ENCODE peak calls at places on chromosomes 2 and 18, in eight cellular contexts. Z is esophagus squamous epithelium, M is stomach, B is sigmoid colon, C is A549, J is endothelial cell of umbilical vein, U is prostate gland, T is HCT116. S is an unnamed sample.

GRCh38 chr2:186540971-186541370 is 48.9 kb upstream of the ITGAV start:
- DNase-seq in Z (no peak), M (no peak), B (no peak), C (no peak), J (no peak), U (no peak), T (no peak), S (no peak)

GRCh38 chr2:72207334-72207733 is 59.7 kb upstream of the CYP26B1 start:
- DNase-seq in Z (no peak), M (no peak), B (no peak), C (no peak), J (no peak), U (no peak), T (no peak), S (no peak)

GRCh38 chr2:120278901-120279300 is 26.2 kb downstream of the RALB start:
- DNase-seq in Z (no peak), M (no peak), B (no peak), C (no peak), J (no peak), U (no peak), T (no peak), S (no peak)

GRCh38 chr2:149768320-149768799 is 180.8 kb upstream of the MMADHC start:
- DNase-seq in Z (no peak), M (no peak), B (no peak), C (no peak), J (peak), U (no peak), T (no peak), S (no peak)

GRCh38 chr2:212311807-212312404 is 226.7 kb downstream of the ERBB4 start:
- DNase-seq in Z (no peak), M (no peak), B (no peak), C (no peak), J (no peak), U (no peak), T (no peak), S (no peak)

GRCh38 chr2:234334146-234334545 is 162.7 kb downstream of the ARL4C start:
- DNase-seq in Z (no peak), M (no peak), B (no peak), C (no peak), J (no peak), U (no peak), T (no peak), S (no peak)

GRCh38 chr18:45793295-45793965 is 32.0 kb upstream of the SIGLEC15 start:
- DNase-seq in Z (no peak), M (no peak), B (no peak), C (peak), J (no peak), U (peak), T (peak), S (no peak)

GRCh38 chr2:212794471-212794870 is 255.9 kb upstream of the ERBB4 start:
- DNase-seq in Z (no peak), M (no peak), B (no peak), C (no peak), J (no peak), U (no peak), T (no peak), S (no peak)

GRCh38 chr2:187547353-187547979 is 6.8 kb downstream of the TFPI start:
- DNase-seq in Z (no peak), M (no peak), B (peak), C (peak), J (peak), U (no peak), T (peak), S (peak)

DNA sequence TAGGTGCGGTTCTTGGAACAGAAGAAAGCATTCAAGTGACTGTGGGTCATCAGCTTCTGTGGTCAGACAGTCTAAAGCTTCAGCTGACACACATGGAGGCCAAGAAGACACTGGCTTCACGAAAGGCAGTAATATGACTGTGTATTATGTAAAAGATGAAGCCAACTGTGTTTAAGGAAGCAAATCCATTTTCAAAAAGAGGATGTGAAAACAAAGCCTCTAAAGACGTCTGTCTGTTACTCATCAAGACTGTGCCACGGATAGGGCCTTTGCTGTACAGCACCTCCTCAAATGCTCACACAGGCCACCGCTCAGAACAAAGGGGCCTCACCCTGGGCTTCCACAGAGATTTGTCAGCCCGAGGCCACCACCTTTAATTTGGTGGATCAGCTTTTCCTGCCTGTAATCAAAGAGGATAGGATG is 21.1 kb upstream of the TMEM163 start:
- DNase-seq in Z (no peak), M (no peak), B (no peak), C (no peak), J (no peak), U (no peak), T (no peak), S (no peak)
- TF ChIP-seq POLR2A in Z (no peak), M (no peak), B (no peak), C (no peak), J (no peak), U (no peak), T (no peak), S (no peak)

GRCh38 chr2:54454922-54455583 is 1.1 kb upstream of the SPTBN1 start:
- DNase-seq in Z (no peak), M (no peak), B (peak), C (no peak), J (peak), U (peak), T (no peak), S (peak)

GRCh38 chr2:54456526-54457325 is 599 bp downstream of the SPTBN1 start:
- DNase-seq in Z (no peak), M (no peak), B (peak), C (peak), J (peak), U (no peak), T (no peak), S (peak)

GRCh38 chr2:54457326-54458023 is 1.3 kb downstream of the SPTBN1 start:
- DNase-seq in Z (no peak), M (peak), B (peak), C (peak), J (peak), U (no peak), T (no peak), S (peak)

GRCh38 chr2:54454548-54454921 is 1.6 kb upstream of the SPTBN1 start:
- DNase-seq in Z (no peak), M (no peak), B (no peak), C (no peak), J (no peak), U (no peak), T (no peak), S (no peak)

DNA sequence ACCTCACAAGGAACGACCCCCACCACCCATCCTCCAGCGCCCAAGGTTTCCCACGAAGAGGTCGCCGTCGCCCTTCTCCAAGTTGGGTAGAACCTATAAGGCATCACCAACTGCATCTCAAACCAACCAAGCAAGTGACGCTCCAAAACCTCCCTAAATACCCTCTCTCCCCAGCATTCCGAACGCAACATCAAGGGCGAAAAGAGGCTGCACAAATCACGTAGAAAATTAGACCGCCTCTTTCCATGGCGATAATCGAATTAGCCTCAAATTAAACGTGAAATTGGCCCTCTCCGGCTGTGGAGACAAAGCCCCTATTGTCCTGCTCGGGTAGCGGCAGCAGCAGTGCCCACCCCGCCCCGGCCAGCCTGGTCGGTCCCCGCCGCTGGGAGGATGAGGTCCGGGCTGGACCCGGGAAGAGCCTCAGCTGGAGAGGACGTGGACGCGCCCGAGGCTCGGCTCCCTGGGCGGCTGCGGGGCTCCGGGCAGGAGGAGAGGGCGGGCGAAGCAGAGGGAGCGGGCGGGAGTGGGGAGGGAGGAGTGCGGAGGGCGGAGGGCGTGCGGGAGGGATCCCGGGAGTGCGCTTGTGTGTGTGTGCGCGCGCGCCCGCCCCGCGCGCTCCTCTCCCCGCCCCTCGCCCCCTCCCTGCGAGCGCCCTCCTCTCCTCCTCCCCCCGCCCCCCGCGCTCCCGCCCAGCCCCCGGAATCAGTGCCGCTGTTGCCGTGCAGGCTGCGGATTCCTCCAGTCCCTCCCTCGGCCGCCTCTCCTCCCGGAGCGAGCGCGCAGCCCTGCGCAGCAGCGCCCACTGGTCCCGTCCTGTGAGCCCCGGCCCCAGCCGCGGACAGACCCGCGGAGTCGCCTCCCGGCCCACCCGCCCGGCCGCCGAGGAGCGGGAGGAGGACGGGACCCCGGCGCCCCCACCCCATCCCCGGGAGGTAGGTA is at the start of gene SPTBN1:
- DNase-seq in Z (no peak), M (peak), B (peak), C (peak), J (peak), U (peak), T (peak), S (peak)
- TF ChIP-seq POLR2A in Z (no peak), M (no peak), B (peak), C (peak), J (peak), U (peak), T (peak), S (peak)

DNA sequence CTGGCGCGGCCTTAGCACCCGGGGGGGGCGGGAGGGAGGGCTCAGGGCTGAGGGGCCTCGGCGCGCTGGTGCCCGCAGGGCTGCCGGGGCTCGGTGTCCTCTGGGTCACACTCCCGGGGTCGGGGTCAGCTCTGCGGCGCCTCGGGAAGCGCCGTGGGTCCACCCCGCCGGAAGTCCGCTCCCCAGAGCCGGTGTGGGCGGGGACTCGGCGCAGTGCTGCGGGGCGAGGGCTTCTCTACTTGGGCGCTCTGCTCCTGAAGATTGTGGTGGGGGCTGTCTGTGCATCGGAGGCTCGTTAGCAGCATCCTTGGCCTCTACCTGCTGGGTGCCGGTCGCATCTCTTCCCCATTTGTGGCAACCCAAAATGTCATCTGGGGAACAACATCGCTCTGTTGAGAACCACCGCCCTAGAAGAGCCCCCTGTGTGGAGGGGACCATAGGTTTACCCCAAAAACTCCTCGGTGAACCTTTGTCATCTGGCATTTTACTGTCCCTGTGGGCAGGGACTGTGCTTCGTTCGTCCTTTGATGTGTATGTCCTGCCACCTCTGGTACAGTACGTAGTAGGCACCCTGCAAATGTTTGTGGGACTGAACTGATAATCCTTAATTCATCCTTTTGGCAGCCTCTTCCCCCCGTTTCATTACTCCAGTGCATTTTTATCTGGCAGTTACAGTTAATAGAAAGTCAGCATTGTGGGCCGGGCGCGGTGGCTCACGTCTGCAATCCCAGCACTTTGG is 553 bp downstream of the NAPG start:
- DNase-seq in Z (peak), M (peak), B (peak), C (peak), J (peak), U (peak), T (no peak), S (peak)
- TF ChIP-seq POLR2A in Z (no peak), M (no peak), B (no peak), C (peak), J (peak), U (no peak), T (no peak), S (no peak)

GRCh38 chr18:77993188-77993981 is 743.7 kb downstream of the GALR1 start:
- DNase-seq in Z (no peak), M (no peak), B (no peak), C (no peak), J (no peak), U (no peak), T (no peak), S (no peak)
- TF ChIP-seq POLR2A in Z (no peak), M (no peak), B (no peak), C (no peak), J (no peak), U (no peak), T (no peak), S (no peak)

S was measured in H54.